ENCODE peak calls at places on chromosomes 4 and X, in four cellular contexts. P is NCI-H460; N is activated CD8-positive, alpha-beta memory T cell treated with anti-CD3 and anti-CD28 coated beads, Interleukin-2, amount 10 ng/mL, durations not matched to agents 7 days and 5 days; Q is neural progenitor cell. A is an unnamed sample.

GRCh38 chrX:22481436-22481835 is 208.7 kb downstream of the CBLL2 start:
- DNase-seq in N (no peak), Q (no peak), P (no peak), A (no peak)

GRCh38 chr4:140103676-140104075 is 50.3 kb downstream of the MAML3 start:
- DNase-seq in N (peak; percentile 91), Q (no peak), P (peak; percentile 87), A (peak; percentile 73)

GRCh38 chrX:104695593-104695992 is 129.6 kb downstream of the IL1RAPL2 start:
- DNase-seq in Q (no peak), P (no peak), N (no peak), A (no peak)

GRCh38 chr4:71377561-71377960 is 38.7 kb downstream of the SLC4A4 start:
- DNase-seq in N (no peak), Q (no peak), P (no peak), A (no peak)

GRCh38 chrX:115949900-115950822 is 220.4 kb upstream of the AGTR2 start:
- DNase-seq in N (no peak), Q (peak; percentile 64), P (no peak), A (no peak)

GRCh38 chr4:109873791-109874514 is 26.0 kb downstream of the LRIT3 start:
- DNase-seq in Q (no peak), N (no peak), P (peak; percentile 4), A (no peak)

GRCh38 chr4:38983756-38984647 is 48.2 kb downstream of the TMEM156 start:
- DNase-seq in N (no peak), Q (peak; percentile 16), P (no peak), A (no peak)

GRCh38 chrX:121301356-121301755 is 253.9 kb downstream of the GLUD2 start:
- DNase-seq in P (no peak), Q (no peak), N (no peak), A (no peak)

GRCh38 chrX:118528089-118528753 is 32.6 kb downstream of the DOCK11 start:
- DNase-seq in N (peak; percentile 77), Q (no peak), P (no peak), A (peak; percentile 73)

GRCh38 chr4:10273030-10273429 is 156.4 kb upstream of the WDR1 start:
- DNase-seq in P (no peak), Q (no peak), N (no peak), A (no peak)

GRCh38 chr4:145907827-145908226 is 30.8 kb downstream of the ZNF827 start:
- DNase-seq in P (no peak), Q (no peak), N (no peak), A (no peak)

GRCh38 chr4:91212140-91212681 is 1085.0 kb downstream of the CCSER1 start:
- DNase-seq in P (no peak), Q (peak; percentile 50), N (no peak), A (no peak)

A was measured in activated CD8-positive, alpha-beta T cell treated with anti-CD3 and anti-CD28 coated beads, Interleukin-2, amount 10 ng/mL, durations not matched to agents 7 days and 5 days.